ENCODE peak calls at places on chromosome 3, in nine cellular contexts. W is CD4-positive, CD25-positive, alpha-beta regulatory T cell; S is HAP-1; U is IMR-90; C is neuronal stem cell; K is upper lobe of right lung; A is Peyer's patch; O is tibial artery; R is transverse colon. L is an unnamed sample. For H3K36me3 and H3K27me3, the result is how much of the 10 kb centered on the place peaks cover.

GRCh38 chr3:134650431-134651346 is at the start of gene KY:
- DNase-seq in W (peak), S (peak), U (peak), C (peak), K (peak), A (no peak), O (no peak), R (peak), L (peak)

GRCh38 chr3:139302084-139302800 is 41.6 kb upstream of the MRPS22 start:
- DNase-seq in W (no peak), S (no peak), U (peak), C (no peak), K (no peak), A (no peak), O (no peak), R (no peak), L (no peak)

GRCh38 chr3:101163554-101163953 is 156.8 kb downstream of the IMPG2 start:
- DNase-seq in W (no peak), S (no peak), U (no peak), C (no peak), K (no peak), A (no peak), O (no peak), R (no peak), L (no peak)

GRCh38 chr3:120263792-120264191 is 21.2 kb downstream of the GPR156 start:
- DNase-seq in W (no peak), S (no peak), U (no peak), C (no peak), K (no peak), A (no peak), O (no peak), R (no peak), L (no peak)

GRCh38 chr3:111667621-111668239 is 72.6 kb upstream of the ZBED2 start:
- DNase-seq in W (peak), S (no peak), U (peak), C (no peak), K (no peak), A (peak), O (peak), R (peak), L (no peak)

GRCh38 chr3:178562143-178562868 is 26.1 kb downstream of the KCNMB2 start:
- DNase-seq in W (no peak), S (no peak), U (no peak), C (no peak), K (no peak), A (no peak), O (no peak), R (no peak), L (no peak)

GRCh38 chr3:72245183-72245811 is 460.3 kb upstream of the PROK2 start:
- DNase-seq in W (no peak), S (no peak), U (no peak), C (no peak), K (no peak), A (no peak), O (peak), R (no peak), L (no peak)

GRCh38 chr3:78734048-78734637 is 1033.7 kb downstream of the ROBO1 start:
- DNase-seq in W (no peak), S (peak), U (peak), C (no peak), K (no peak), A (no peak), O (no peak), R (no peak), L (no peak)

GRCh38 chr3:185737020-185737419 is 87.8 kb downstream of the IGF2BP2 start:
- DNase-seq in W (no peak), S (no peak), U (peak), C (no peak), K (no peak), A (no peak), O (no peak), R (no peak), L (no peak)

GRCh38 chr3:52351762-52352055 is 35.6 kb downstream of the DNAH1 start:
- DNase-seq in W (no peak), S (no peak), U (no peak), C (no peak), K (no peak), A (no peak), O (no peak), R (no peak), L (no peak)

GRCh38 chr3:11514191-11514770 is 129.4 kb downstream of the VGLL4 start:
- DNase-seq in W (no peak), S (no peak), U (peak), C (no peak), K (no peak), A (no peak), O (peak), R (no peak), L (no peak)

GRCh38 chr3:168002786-168003368 is 92.8 kb downstream of the GOLIM4 start:
- DNase-seq in W (no peak), S (no peak), U (peak), C (no peak), K (no peak), A (no peak), O (no peak), R (peak), L (no peak)

GRCh38 chr3:53269888-53270880 is 14.4 kb upstream of the TKT start:
- DNase-seq in W (peak), S (peak), U (peak), C (peak), K (peak), A (peak), O (peak), R (peak), L (peak)

GRCh38 chr3:64382171-64382570 is 156.9 kb upstream of the PRICKLE2 start:
- DNase-seq in W (no peak), S (no peak), U (peak), C (no peak), K (no peak), A (no peak), O (no peak), R (no peak), L (no peak)

GRCh38 chr3:2495746-2496145 is 397.1 kb downstream of the CNTN4 start:
- DNase-seq in W (no peak), S (no peak), U (no peak), C (no peak), K (no peak), A (no peak), O (no peak), R (no peak), L (no peak)

GRCh38 chr3:105805402-105805801 is 63.4 kb downstream of the CBLB start:
- DNase-seq in W (no peak), S (no peak), U (no peak), C (no peak), K (no peak), A (no peak), O (no peak), R (no peak), L (no peak)

GRCh38 chr3:194367992-194368841 is 1.3 kb downstream of the LRRC15 start:
- DNase-seq in W (no peak), S (no peak), U (peak), C (no peak), K (no peak), A (no peak), O (no peak), R (no peak), L (no peak)

GRCh38 chr3:171175840-171176239 is 149.3 kb upstream of the SLC2A2 start:
- DNase-seq in W (no peak), S (no peak), U (peak), C (no peak), K (no peak), A (no peak), O (no peak), R (no peak), L (no peak)
- H3K4me3 ChIP-seq in W (no peak), S (no peak), U (peak), C (no peak), K (no peak), A (no peak), O (peak), R (no peak), L (no peak)

GRCh38 chr3:49019941-49020334 is 1.6 kb upstream of the DALRD3 start:
- DNase-seq in W (no peak), S (no peak), U (no peak), C (no peak), K (no peak), A (no peak), O (no peak), R (peak), L (no peak)
- H3K36me3 ChIP-seq in W (under half), S (under half), U (under half), C (under half), K (under half), A (under half), O (under half), R (under half), L (under half)

GRCh38 chr3:123847209-123847608 is 36.9 kb downstream of the MYLK start:
- DNase-seq in W (no peak), S (no peak), U (no peak), C (no peak), K (no peak), A (no peak), O (no peak), R (no peak), L (no peak)
- H3K27me3 ChIP-seq in W (under half), S (under half), U (under half), C (under half), K (under half), A (under half), O (under half), R (under half), L (under half)

GRCh38 chr3:42090973-42091731 is at the start of gene TRAK1:
- DNase-seq in W (no peak), S (no peak), U (no peak), C (no peak), K (no peak), A (no peak), O (no peak), R (no peak), L (no peak)
- H3K4me3 ChIP-seq in W (no peak), S (no peak), U (no peak), C (no peak), K (peak), A (no peak), O (peak), R (peak), L (no peak)